ENCODE peak calls at places on chromosomes 16 and 17, in four cellular contexts. One of them, this sample, is unnamed.

GRCh38 chr16:30585400-30586191 is at the start of gene ZNF785:
- DNase-seq in mammary epithelial cell: peak
- DNase-seq in trophoblast cell: peak
- DNase-seq in cardiac muscle cell: peak
- DNase-seq in this sample: peak

GRCh38 chr16:2250652-2251280 is 621 bp downstream of the ECI1 start:
- DNase-seq in mammary epithelial cell: peak
- DNase-seq in trophoblast cell: peak
- DNase-seq in cardiac muscle cell: no peak
- DNase-seq in this sample: no peak

GRCh38 chr16:2689968-2690830 is 7.9 kb downstream of the KCTD5 start:
- DNase-seq in mammary epithelial cell: no peak
- DNase-seq in trophoblast cell: no peak
- DNase-seq in cardiac muscle cell: no peak
- DNase-seq in this sample: no peak

GRCh38 chr17:19672009-19672837 is 23.7 kb downstream of the ALDH3A2 start:
- DNase-seq in mammary epithelial cell: no peak
- DNase-seq in trophoblast cell: no peak
- DNase-seq in cardiac muscle cell: no peak
- DNase-seq in this sample: peak

GRCh38 chr16:9012848-9013507 is 49.3 kb upstream of the USP7 start:
- DNase-seq in mammary epithelial cell: no peak
- DNase-seq in trophoblast cell: peak
- DNase-seq in cardiac muscle cell: peak
- DNase-seq in this sample: no peak

GRCh38 chr16:89119661-89120141 is 26.0 kb downstream of the ACSF3 start:
- DNase-seq in mammary epithelial cell: no peak
- DNase-seq in trophoblast cell: no peak
- DNase-seq in cardiac muscle cell: no peak
- DNase-seq in this sample: no peak

GRCh38 chr17:51909971-51910370 is 248.5 kb downstream of the CA10 start:
- DNase-seq in mammary epithelial cell: no peak
- DNase-seq in trophoblast cell: no peak
- DNase-seq in cardiac muscle cell: no peak
- DNase-seq in this sample: no peak

GRCh38 chr17:77482375-77483127 is 341.8 kb downstream of the SEC14L1 start:
- DNase-seq in mammary epithelial cell: no peak
- DNase-seq in trophoblast cell: no peak
- DNase-seq in cardiac muscle cell: no peak
- DNase-seq in this sample: no peak

GRCh38 chr16:14455577-14455976 is 174.5 kb downstream of the PARN start:
- DNase-seq in mammary epithelial cell: no peak
- DNase-seq in trophoblast cell: no peak
- DNase-seq in cardiac muscle cell: peak
- DNase-seq in this sample: no peak

GRCh38 chr16:84518804-84519341 is 14.4 kb upstream of the MEAK7 start:
- DNase-seq in mammary epithelial cell: no peak
- DNase-seq in trophoblast cell: peak
- DNase-seq in cardiac muscle cell: no peak
- DNase-seq in this sample: no peak

GRCh38 chr17:42133461-42134041 is 10.9 kb downstream of the HSPB9 start:
- DNase-seq in mammary epithelial cell: peak
- DNase-seq in trophoblast cell: no peak
- DNase-seq in cardiac muscle cell: peak
- DNase-seq in this sample: no peak

GRCh38 chr17:33753452-33753851 is 460.4 kb upstream of the ASIC2 start:
- DNase-seq in mammary epithelial cell: no peak
- DNase-seq in trophoblast cell: no peak
- DNase-seq in cardiac muscle cell: no peak
- DNase-seq in this sample: no peak

GRCh38 chr16:50591800-50592771 is 43.9 kb downstream of the NKD1 start:
- DNase-seq in mammary epithelial cell: no peak
- DNase-seq in trophoblast cell: no peak
- DNase-seq in cardiac muscle cell: peak
- DNase-seq in this sample: no peak

GRCh38 chr16:85800321-85800669 is 800 bp downstream of the COX4I1 start:
- DNase-seq in mammary epithelial cell: no peak
- DNase-seq in trophoblast cell: no peak
- DNase-seq in cardiac muscle cell: peak
- DNase-seq in this sample: no peak

GRCh38 chr16:89484923-89485679 is 5.3 kb downstream of the ANKRD11 start:
- DNase-seq in mammary epithelial cell: no peak
- DNase-seq in trophoblast cell: no peak
- DNase-seq in cardiac muscle cell: no peak
- DNase-seq in this sample: no peak

GRCh38 chr17:45394913-45395568 is 37.6 kb downstream of the ARHGAP27 start:
- DNase-seq in mammary epithelial cell: peak
- DNase-seq in trophoblast cell: no peak
- DNase-seq in cardiac muscle cell: peak
- DNase-seq in this sample: peak

GRCh38 chr16:24935336-24935735 is 79.8 kb downstream of the ARHGAP17 start:
- DNase-seq in mammary epithelial cell: no peak
- DNase-seq in trophoblast cell: peak
- DNase-seq in cardiac muscle cell: no peak
- DNase-seq in this sample: no peak
- H3K27ac ChIP-seq in mammary epithelial cell: no peak
- H3K27ac ChIP-seq in trophoblast cell: no peak
- H3K27ac ChIP-seq in cardiac muscle cell: no peak
- H3K27ac ChIP-seq in this sample: no peak

GRCh38 chr16:56872863-56873391 is 7.9 kb downstream of the SLC12A3 start:
- DNase-seq in mammary epithelial cell: no peak
- DNase-seq in trophoblast cell: peak
- DNase-seq in cardiac muscle cell: no peak
- DNase-seq in this sample: no peak

GRCh38 chr16:56868175-56868574 is 3.2 kb downstream of the SLC12A3 start:
- DNase-seq in mammary epithelial cell: no peak
- DNase-seq in trophoblast cell: no peak
- DNase-seq in cardiac muscle cell: no peak
- DNase-seq in this sample: no peak

GRCh38 chr16:56869513-56870270 is 4.7 kb downstream of the SLC12A3 start:
- DNase-seq in mammary epithelial cell: no peak
- DNase-seq in trophoblast cell: no peak
- DNase-seq in cardiac muscle cell: no peak
- DNase-seq in this sample: peak

GRCh38 chr16:56870271-56870888 is 5.4 kb downstream of the SLC12A3 start:
- DNase-seq in mammary epithelial cell: no peak
- DNase-seq in trophoblast cell: no peak
- DNase-seq in cardiac muscle cell: no peak
- DNase-seq in this sample: no peak

GRCh38 chr16:56871172-56871593 is 6.2 kb downstream of the SLC12A3 start:
- DNase-seq in mammary epithelial cell: peak
- DNase-seq in trophoblast cell: peak
- DNase-seq in cardiac muscle cell: no peak
- DNase-seq in this sample: no peak
- H3K4me3 ChIP-seq in mammary epithelial cell: no peak
- H3K4me3 ChIP-seq in trophoblast cell: no peak
- H3K4me3 ChIP-seq in cardiac muscle cell: no peak
- H3K4me3 ChIP-seq in this sample: no peak

GRCh38 chr17:68944435-68945035 is 10.7 kb downstream of the ABCA8 start:
- DNase-seq in mammary epithelial cell: no peak
- DNase-seq in trophoblast cell: no peak
- DNase-seq in cardiac muscle cell: no peak
- DNase-seq in this sample: no peak
- H3K27ac ChIP-seq in mammary epithelial cell: no peak
- H3K27ac ChIP-seq in trophoblast cell: no peak
- H3K27ac ChIP-seq in cardiac muscle cell: peak
- H3K27ac ChIP-seq in this sample: no peak

GRCh38 chr17:7839890-7840260 is 5.9 kb downstream of the KDM6B start:
- DNase-seq in mammary epithelial cell: no peak
- DNase-seq in trophoblast cell: no peak
- DNase-seq in cardiac muscle cell: peak
- DNase-seq in this sample: no peak
- H3K4me3 ChIP-seq in mammary epithelial cell: no peak
- H3K4me3 ChIP-seq in trophoblast cell: no peak
- H3K4me3 ChIP-seq in cardiac muscle cell: no peak
- H3K4me3 ChIP-seq in this sample: no peak

GRCh38 chr17:17385502-17385901 is 82.3 kb downstream of the NT5M start:
- DNase-seq in mammary epithelial cell: no peak
- DNase-seq in trophoblast cell: no peak
- DNase-seq in cardiac muscle cell: no peak
- DNase-seq in this sample: no peak
- H3K27ac ChIP-seq in mammary epithelial cell: no peak
- H3K27ac ChIP-seq in trophoblast cell: no peak
- H3K27ac ChIP-seq in cardiac muscle cell: no peak
- H3K27ac ChIP-seq in this sample: no peak

This sample was measured in lung.